ENCODE peak calls at places on chromosomes 5 and 9, in seven cellular contexts. D is SJSA1, N is NCI-H2081, I is HT1080, V is fibroblast of lung, H is COR-L47, Y is GM12865. J is an unnamed sample.

GRCh38 chr9:12955510-12956163 is 180.8 kb downstream of the LURAP1L start:
- DNase-seq in I (no peak), V (no peak), Y (no peak), H (peak; percentile 62), D (no peak), N (peak; percentile 75), J (no peak)

GRCh38 chr5:93620487-93621339 is 37.7 kb downstream of the NR2F1 start:
- DNase-seq in V (peak; percentile 73), N (peak; percentile 69), H (peak; percentile 88), I (peak; percentile 71), Y (peak; percentile 81), D (peak; percentile 63), J (peak; percentile 87)

GRCh38 chr5:192691-192969 is 1.3 kb downstream of the LRRC14B start:
- DNase-seq in N (no peak), I (no peak), H (no peak), D (no peak), V (no peak), Y (no peak), J (no peak)

GRCh38 chr5:54281933-54282332 is 28.4 kb downstream of the ARL15 start:
- DNase-seq in I (no peak), Y (no peak), D (no peak), V (no peak), H (no peak), N (no peak), J (no peak)

GRCh38 chr5:141431286-141431685 is 979 bp downstream of the PCDHGA12 start:
- DNase-seq in H (no peak), Y (peak; percentile 76), D (no peak), V (peak; percentile 24), I (no peak), N (no peak), J (no peak)

GRCh38 chr5:37198842-37199241 is 50.3 kb downstream of the CPLANE1 start:
- DNase-seq in N (no peak), I (no peak), Y (no peak), D (no peak), V (peak; percentile 39), H (no peak), J (peak; percentile 33)

GRCh38 chr9:37374892-37375291 is 47.6 kb upstream of the GRHPR start:
- DNase-seq in D (no peak), V (no peak), Y (peak; percentile 77), N (no peak), I (no peak), H (no peak), J (no peak)

GRCh38 chr5:128109138-128109537 is 25.6 kb downstream of the SLC12A2 start:
- DNase-seq in I (no peak), N (no peak), H (no peak), V (no peak), Y (no peak), D (no peak), J (no peak)

GRCh38 chr5:71887680-71888079 is 168.6 kb downstream of the CARTPT start:
- DNase-seq in Y (peak; percentile 86), V (peak; percentile 93), I (peak; percentile 85), D (no peak), H (peak; percentile 50), N (peak; percentile 25), J (peak; percentile 92)

GRCh38 chr9:120928015-120928719 is 1.6 kb upstream of the TRAF1 start:
- DNase-seq in I (no peak), N (no peak), H (no peak), D (no peak), Y (peak; percentile 69), V (no peak), J (no peak)

GRCh38 chr5:40385544-40385943 is 294.2 kb upstream of the PTGER4 start:
- DNase-seq in Y (no peak), D (peak; percentile 53), I (peak; percentile 86), V (no peak), N (no peak), H (no peak), J (no peak)

GRCh38 chr9:131277673-131278420 is 1.5 kb upstream of the FAM78A start:
- DNase-seq in N (peak; percentile 75), H (peak; percentile 75), D (peak; percentile 72), V (peak; percentile 79), I (peak; percentile 48), Y (peak; percentile 83), J (peak; percentile 90)

GRCh38 chr5:54176066-54176835 is 134.1 kb downstream of the ARL15 start:
- DNase-seq in N (no peak), H (no peak), V (no peak), I (no peak), Y (no peak), D (no peak), J (no peak)

GRCh38 chr9:122128432-122129343 is 30.9 kb downstream of the NDUFA8 start:
- DNase-seq in V (no peak), D (no peak), H (no peak), Y (no peak), N (no peak), I (no peak), J (no peak)

GRCh38 chr5:53418409-53418808 is 62.0 kb upstream of the FST start:
- DNase-seq in H (no peak), D (no peak), I (peak; percentile 11), V (peak; percentile 66), N (no peak), Y (no peak), J (no peak)

GRCh38 chr5:178801021-178801420 is 58.7 kb upstream of the ZNF354B start:
- DNase-seq in V (no peak), Y (no peak), I (no peak), H (no peak), N (no peak), D (no peak), J (no peak)

GRCh38 chr9:18566125-18566524 is 92.2 kb downstream of the ADAMTSL1 start:
- DNase-seq in H (no peak), I (peak; percentile 80), V (peak; percentile 76), N (no peak), Y (no peak), D (no peak), J (no peak)

GRCh38 chr9:5429873-5430564 is 7.7 kb downstream of the PLGRKT start:
- DNase-seq in H (no peak), D (no peak), I (no peak), N (no peak), Y (no peak), V (no peak), J (no peak)

GRCh38 chr5:115267617-115268016 is 4.9 kb upstream of the PGGT1B start:
- DNase-seq in Y (no peak), H (no peak), I (peak; percentile 42), N (no peak), V (no peak), D (no peak), J (no peak)

GRCh38 chr5:109901628-109901981 is 211.9 kb downstream of the MAN2A1 start:
- DNase-seq in Y (no peak), H (no peak), V (no peak), D (no peak), N (no peak), I (no peak), J (no peak)

GRCh38 chr9:116286287-116286686 is 132.7 kb downstream of the PAPPA start:
- DNase-seq in D (no peak), H (peak; percentile 82), I (no peak), Y (no peak), V (peak; percentile 15), N (peak; percentile 80), J (no peak)

GRCh38 chr9:91378695-91379127 is 17.0 kb upstream of the AUH start:
- DNase-seq in V (peak; percentile 73), H (no peak), D (no peak), N (no peak), I (peak; percentile 34), Y (no peak), J (no peak)

GRCh38 chr5:98902733-98903132 is 26.1 kb downstream of the CHD1 start:
- DNase-seq in N (no peak), V (peak; percentile 44), Y (no peak), D (no peak), I (peak; percentile 27), H (no peak), J (no peak)

GRCh38 chr5:170861855-170862766 is at the start of gene RANBP17:
- DNase-seq in V (peak; percentile 78), D (peak; percentile 78), N (peak; percentile 58), H (peak; percentile 68), Y (no peak), I (peak; percentile 69), J (peak; percentile 64)